ENCODE peak calls at places on chromosome 1, in nine cellular contexts. One of them, this sample, is unnamed.

GRCh38 chr1:37947364-37947763 is 511 bp upstream of the INPP5B start:
- DNase-seq in AG09319: no peak
- DNase-seq in cardiac fibroblast: no peak
- DNase-seq in progenitor cell of endocrine pancreas: no peak
- DNase-seq in choroid plexus epithelial cell: no peak
- DNase-seq in B cell: no peak
- DNase-seq in fibroblast of pulmonary artery: no peak
- DNase-seq in lower leg skin: no peak
- DNase-seq in H9: no peak
- DNase-seq in this sample: no peak

GRCh38 chr1:61241411-61241838 is 159.1 kb downstream of the NFIA start:
- DNase-seq in lower leg skin: no peak
- DNase-seq in fibroblast of pulmonary artery: peak; percentile 35
- DNase-seq in H9: no peak
- DNase-seq in cardiac fibroblast: peak; percentile 33
- DNase-seq in B cell: no peak
- DNase-seq in AG09319: no peak
- DNase-seq in progenitor cell of endocrine pancreas: no peak
- DNase-seq in choroid plexus epithelial cell: no peak
- DNase-seq in this sample: no peak

GRCh38 chr1:11478571-11479374 is at the start of gene DISP3:
- DNase-seq in lower leg skin: no peak
- DNase-seq in cardiac fibroblast: peak; percentile 48
- DNase-seq in progenitor cell of endocrine pancreas: peak; percentile 79
- DNase-seq in B cell: peak; percentile 54
- DNase-seq in AG09319: no peak
- DNase-seq in choroid plexus epithelial cell: peak; percentile 47
- DNase-seq in H9: peak; percentile 90
- DNase-seq in fibroblast of pulmonary artery: peak; percentile 46
- DNase-seq in this sample: peak; percentile 94

GRCh38 chr1:74468982-74469603 is 43.3 kb downstream of the LRRC53 start:
- DNase-seq in fibroblast of pulmonary artery: peak; percentile 55
- DNase-seq in AG09319: peak; percentile 7
- DNase-seq in B cell: no peak
- DNase-seq in cardiac fibroblast: peak; percentile 61
- DNase-seq in H9: no peak
- DNase-seq in lower leg skin: no peak
- DNase-seq in progenitor cell of endocrine pancreas: no peak
- DNase-seq in choroid plexus epithelial cell: peak; percentile 60
- DNase-seq in this sample: no peak

GRCh38 chr1:203286161-203286984 is 18.9 kb upstream of the BTG2 start:
- DNase-seq in AG09319: no peak
- DNase-seq in fibroblast of pulmonary artery: no peak
- DNase-seq in progenitor cell of endocrine pancreas: no peak
- DNase-seq in H9: no peak
- DNase-seq in lower leg skin: no peak
- DNase-seq in B cell: no peak
- DNase-seq in choroid plexus epithelial cell: no peak
- DNase-seq in cardiac fibroblast: no peak
- DNase-seq in this sample: no peak

GRCh38 chr1:203557390-203557789 is 63.4 kb downstream of the OPTC start:
- DNase-seq in choroid plexus epithelial cell: no peak
- DNase-seq in AG09319: no peak
- DNase-seq in fibroblast of pulmonary artery: peak; percentile 60
- DNase-seq in progenitor cell of endocrine pancreas: no peak
- DNase-seq in cardiac fibroblast: peak; percentile 63
- DNase-seq in lower leg skin: no peak
- DNase-seq in H9: no peak
- DNase-seq in B cell: no peak
- DNase-seq in this sample: no peak

GRCh38 chr1:230620666-230621065 is 21.6 kb upstream of the COG2 start:
- DNase-seq in choroid plexus epithelial cell: no peak
- DNase-seq in B cell: no peak
- DNase-seq in fibroblast of pulmonary artery: no peak
- DNase-seq in AG09319: no peak
- DNase-seq in lower leg skin: no peak
- DNase-seq in cardiac fibroblast: no peak
- DNase-seq in progenitor cell of endocrine pancreas: no peak
- DNase-seq in H9: no peak
- DNase-seq in this sample: no peak

GRCh38 chr1:205812271-205812877 is 624 bp downstream of the SLC41A1 start:
- DNase-seq in cardiac fibroblast: peak; percentile 18
- DNase-seq in lower leg skin: peak; percentile 20
- DNase-seq in AG09319: no peak
- DNase-seq in B cell: no peak
- DNase-seq in fibroblast of pulmonary artery: peak; percentile 16
- DNase-seq in progenitor cell of endocrine pancreas: peak; percentile 15
- DNase-seq in choroid plexus epithelial cell: peak; percentile 16
- DNase-seq in H9: peak; percentile 66
- DNase-seq in this sample: no peak

GRCh38 chr1:12595839-12596821 is 21.9 kb downstream of the DHRS3 start:
- DNase-seq in AG09319: peak; percentile 97
- DNase-seq in B cell: no peak
- DNase-seq in H9: peak; percentile 91
- DNase-seq in choroid plexus epithelial cell: peak; percentile 99
- DNase-seq in progenitor cell of endocrine pancreas: peak; percentile 77
- DNase-seq in lower leg skin: peak; percentile 82
- DNase-seq in cardiac fibroblast: peak; percentile 97
- DNase-seq in fibroblast of pulmonary artery: peak; percentile 97
- DNase-seq in this sample: peak; percentile 81

GRCh38 chr1:162055062-162055461 is 14.4 kb upstream of the NOS1AP start:
- DNase-seq in B cell: no peak
- DNase-seq in cardiac fibroblast: peak; percentile 88
- DNase-seq in choroid plexus epithelial cell: peak; percentile 84
- DNase-seq in AG09319: no peak
- DNase-seq in progenitor cell of endocrine pancreas: no peak
- DNase-seq in fibroblast of pulmonary artery: peak; percentile 85
- DNase-seq in H9: no peak
- DNase-seq in lower leg skin: no peak
- DNase-seq in this sample: no peak

GRCh38 chr1:170153417-170153816 is 7.7 kb downstream of the NTMT2 start:
- DNase-seq in choroid plexus epithelial cell: no peak
- DNase-seq in cardiac fibroblast: no peak
- DNase-seq in H9: no peak
- DNase-seq in B cell: no peak
- DNase-seq in fibroblast of pulmonary artery: no peak
- DNase-seq in progenitor cell of endocrine pancreas: no peak
- DNase-seq in lower leg skin: no peak
- DNase-seq in AG09319: no peak
- DNase-seq in this sample: no peak

GRCh38 chr1:220966874-220967631 is 87.8 kb downstream of the HLX start:
- DNase-seq in fibroblast of pulmonary artery: no peak
- DNase-seq in AG09319: peak; percentile 10
- DNase-seq in lower leg skin: no peak
- DNase-seq in progenitor cell of endocrine pancreas: no peak
- DNase-seq in H9: no peak
- DNase-seq in cardiac fibroblast: no peak
- DNase-seq in choroid plexus epithelial cell: no peak
- DNase-seq in B cell: no peak
- DNase-seq in this sample: no peak

GRCh38 chr1:234322979-234323378 is 50.3 kb upstream of the COA6 start:
- DNase-seq in progenitor cell of endocrine pancreas: no peak
- DNase-seq in fibroblast of pulmonary artery: peak; percentile 31
- DNase-seq in H9: peak; percentile 90
- DNase-seq in choroid plexus epithelial cell: peak; percentile 39
- DNase-seq in lower leg skin: no peak
- DNase-seq in cardiac fibroblast: peak; percentile 43
- DNase-seq in B cell: no peak
- DNase-seq in AG09319: no peak
- DNase-seq in this sample: peak; percentile 56

GRCh38 chr1:40703316-40703715 is 11.8 kb downstream of the NFYC start:
- DNase-seq in progenitor cell of endocrine pancreas: no peak
- DNase-seq in AG09319: no peak
- DNase-seq in B cell: no peak
- DNase-seq in H9: no peak
- DNase-seq in lower leg skin: no peak
- DNase-seq in cardiac fibroblast: peak; percentile 83
- DNase-seq in choroid plexus epithelial cell: peak; percentile 85
- DNase-seq in fibroblast of pulmonary artery: peak; percentile 80
- DNase-seq in this sample: no peak

GRCh38 chr1:192005976-192006375 is 152.3 kb upstream of the RGS18 start:
- DNase-seq in choroid plexus epithelial cell: peak; percentile 8
- DNase-seq in lower leg skin: no peak
- DNase-seq in AG09319: no peak
- DNase-seq in progenitor cell of endocrine pancreas: no peak
- DNase-seq in cardiac fibroblast: no peak
- DNase-seq in H9: no peak
- DNase-seq in fibroblast of pulmonary artery: peak; percentile 4
- DNase-seq in B cell: no peak
- DNase-seq in this sample: no peak

GRCh38 chr1:218259800-218260199 is 25.3 kb upstream of the RRP15 start:
- DNase-seq in progenitor cell of endocrine pancreas: no peak
- DNase-seq in lower leg skin: no peak
- DNase-seq in AG09319: no peak
- DNase-seq in cardiac fibroblast: peak; percentile 17
- DNase-seq in B cell: no peak
- DNase-seq in fibroblast of pulmonary artery: peak; percentile 21
- DNase-seq in choroid plexus epithelial cell: peak; percentile 18
- DNase-seq in H9: no peak
- DNase-seq in this sample: peak; percentile 4

GRCh38 chr1:6380037-6380436 is 13.5 kb downstream of the ACOT7 start:
- DNase-seq in H9: no peak
- DNase-seq in B cell: no peak
- DNase-seq in progenitor cell of endocrine pancreas: no peak
- DNase-seq in AG09319: no peak
- DNase-seq in lower leg skin: no peak
- DNase-seq in choroid plexus epithelial cell: no peak
- DNase-seq in cardiac fibroblast: no peak
- DNase-seq in fibroblast of pulmonary artery: no peak
- DNase-seq in this sample: no peak

GRCh38 chr1:6384135-6384534 is 9.4 kb downstream of the ACOT7 start:
- DNase-seq in B cell: no peak
- DNase-seq in H9: no peak
- DNase-seq in lower leg skin: no peak
- DNase-seq in choroid plexus epithelial cell: no peak
- DNase-seq in progenitor cell of endocrine pancreas: no peak
- DNase-seq in AG09319: no peak
- DNase-seq in fibroblast of pulmonary artery: no peak
- DNase-seq in cardiac fibroblast: no peak
- DNase-seq in this sample: no peak

GRCh38 chr1:6373961-6374720 is 19.4 kb downstream of the ACOT7 start:
- DNase-seq in fibroblast of pulmonary artery: no peak
- DNase-seq in choroid plexus epithelial cell: no peak
- DNase-seq in H9: no peak
- DNase-seq in cardiac fibroblast: no peak
- DNase-seq in progenitor cell of endocrine pancreas: no peak
- DNase-seq in lower leg skin: no peak
- DNase-seq in AG09319: no peak
- DNase-seq in B cell: no peak
- DNase-seq in this sample: no peak

DNA sequence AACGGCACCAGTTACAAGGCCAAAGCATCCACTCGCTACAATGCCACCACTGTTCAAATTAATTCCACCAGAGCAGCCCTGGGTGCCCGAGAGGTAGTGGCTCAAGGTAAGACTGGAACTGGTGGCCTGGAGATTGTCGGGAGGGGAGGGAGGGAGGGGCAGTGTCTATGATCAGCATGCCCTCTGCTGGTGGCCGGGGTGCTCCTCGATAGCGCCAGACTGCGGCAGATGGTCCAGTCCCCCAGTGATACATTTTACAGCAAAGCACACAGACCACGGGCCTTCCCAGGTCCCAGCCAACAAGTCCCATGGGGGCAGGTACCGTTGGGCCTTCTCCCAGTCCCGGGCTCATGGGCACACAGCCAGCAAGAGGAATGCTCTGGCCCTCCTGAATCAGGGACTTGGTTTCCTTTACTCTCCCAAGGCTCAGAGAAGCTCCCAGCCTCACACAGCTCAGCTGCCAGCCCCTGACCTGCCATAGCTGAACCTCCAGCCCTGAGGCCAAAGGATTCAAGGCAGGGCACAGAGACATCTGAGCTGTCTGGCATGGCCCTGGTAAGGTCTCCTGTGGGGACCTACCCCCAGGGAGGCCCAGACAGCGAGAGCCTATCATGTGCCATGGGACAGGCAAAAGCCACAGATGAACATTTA is 15.3 kb downstream of the ACOT7 start:
- DNase-seq in lower leg skin: no peak
- DNase-seq in AG09319: no peak
- DNase-seq in H9: peak; percentile 68
- DNase-seq in B cell: no peak
- DNase-seq in cardiac fibroblast: no peak
- DNase-seq in fibroblast of pulmonary artery: no peak
- DNase-seq in choroid plexus epithelial cell: no peak
- DNase-seq in progenitor cell of endocrine pancreas: no peak
- DNase-seq in this sample: no peak
- TF ChIP-seq CTCF in lower leg skin: no peak
- TF ChIP-seq CTCF in AG09319: no peak
- TF ChIP-seq CTCF in H9: peak; percentile 61
- TF ChIP-seq CTCF in B cell: no peak
- TF ChIP-seq CTCF in cardiac fibroblast: no peak
- TF ChIP-seq CTCF in fibroblast of pulmonary artery: peak; percentile 21
- TF ChIP-seq CTCF in choroid plexus epithelial cell: peak; percentile 31
- TF ChIP-seq CTCF in progenitor cell of endocrine pancreas: no peak
- TF ChIP-seq CTCF in this sample: no peak

GRCh38 chr1:110674337-110675059 is at the start of gene KCNA3:
- DNase-seq in lower leg skin: no peak
- DNase-seq in progenitor cell of endocrine pancreas: peak; percentile 45
- DNase-seq in choroid plexus epithelial cell: no peak
- DNase-seq in AG09319: no peak
- DNase-seq in B cell: peak; percentile 66
- DNase-seq in fibroblast of pulmonary artery: no peak
- DNase-seq in H9: peak; percentile 85
- DNase-seq in cardiac fibroblast: no peak
- DNase-seq in this sample: peak; percentile 82
- TF ChIP-seq CTCF in lower leg skin: no peak
- TF ChIP-seq CTCF in progenitor cell of endocrine pancreas: peak; percentile 37
- TF ChIP-seq CTCF in choroid plexus epithelial cell: no peak
- TF ChIP-seq CTCF in AG09319: no peak
- TF ChIP-seq CTCF in B cell: peak; percentile 48
- TF ChIP-seq CTCF in fibroblast of pulmonary artery: no peak
- TF ChIP-seq CTCF in H9: peak; percentile 44
- TF ChIP-seq CTCF in cardiac fibroblast: no peak
- TF ChIP-seq CTCF in this sample: no peak

GRCh38 chr1:62433861-62434611 is 2.8 kb upstream of the USP1 start:
- DNase-seq in B cell: no peak
- DNase-seq in fibroblast of pulmonary artery: no peak
- DNase-seq in lower leg skin: no peak
- DNase-seq in cardiac fibroblast: no peak
- DNase-seq in AG09319: no peak
- DNase-seq in choroid plexus epithelial cell: peak; percentile 22
- DNase-seq in H9: no peak
- DNase-seq in progenitor cell of endocrine pancreas: no peak
- DNase-seq in this sample: no peak
- TF ChIP-seq CTCF in B cell: no peak
- TF ChIP-seq CTCF in fibroblast of pulmonary artery: no peak
- TF ChIP-seq CTCF in lower leg skin: no peak
- TF ChIP-seq CTCF in cardiac fibroblast: no peak
- TF ChIP-seq CTCF in AG09319: no peak
- TF ChIP-seq CTCF in choroid plexus epithelial cell: peak; percentile 17
- TF ChIP-seq CTCF in H9: no peak
- TF ChIP-seq CTCF in progenitor cell of endocrine pancreas: peak; percentile 8
- TF ChIP-seq CTCF in this sample: no peak

DNA sequence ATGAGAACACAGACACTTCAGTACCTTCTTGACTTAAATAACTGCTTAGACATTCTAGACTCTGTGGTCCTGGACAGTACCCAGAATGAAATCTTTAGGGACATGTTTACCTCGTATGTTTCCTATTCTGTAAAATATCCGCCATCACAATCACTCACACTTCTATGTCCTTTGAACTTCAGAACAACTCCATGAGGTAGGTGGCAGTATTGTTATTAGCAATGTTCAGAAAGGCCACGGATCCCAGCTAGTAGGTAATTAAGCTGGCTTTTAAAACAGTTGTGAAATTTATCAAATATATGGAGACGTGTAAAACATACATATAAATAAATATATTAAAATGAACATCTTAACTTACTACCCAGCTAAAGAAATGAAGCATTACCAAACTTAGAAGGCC is 83.4 kb downstream of the CACHD1 start:
- DNase-seq in cardiac fibroblast: no peak
- DNase-seq in AG09319: no peak
- DNase-seq in H9: no peak
- DNase-seq in progenitor cell of endocrine pancreas: no peak
- DNase-seq in fibroblast of pulmonary artery: no peak
- DNase-seq in choroid plexus epithelial cell: no peak
- DNase-seq in lower leg skin: no peak
- DNase-seq in B cell: no peak
- DNase-seq in this sample: no peak
- TF ChIP-seq CTCF in cardiac fibroblast: no peak
- TF ChIP-seq CTCF in AG09319: no peak
- TF ChIP-seq CTCF in H9: no peak
- TF ChIP-seq CTCF in progenitor cell of endocrine pancreas: no peak
- TF ChIP-seq CTCF in fibroblast of pulmonary artery: no peak
- TF ChIP-seq CTCF in choroid plexus epithelial cell: no peak
- TF ChIP-seq CTCF in lower leg skin: no peak
- TF ChIP-seq CTCF in B cell: no peak
- TF ChIP-seq CTCF in this sample: no peak

This sample was measured in nephron progenitor cell.